ENCODE peak calls at places on chromosomes 16 and 17, in five cellular contexts. N is substantia nigra; H is CD8-positive, alpha-beta memory T cell; S is lung; T is pancreas. A is an unnamed sample.

GRCh38 chr17:50798424-50799344 is 31.4 kb upstream of the ANKRD40CL start:
- DNase-seq in H (no peak), N (no peak), S (no peak), T (no peak), A (no peak)

GRCh38 chr16:65576631-65577030 is 454.8 kb upstream of the CDH11 start:
- DNase-seq in H (no peak), S (no peak), N (no peak), T (no peak), A (peak)

GRCh38 chr17:47604268-47604927 is 45.3 kb upstream of the KPNB1 start:
- DNase-seq in S (no peak), H (no peak), N (no peak), T (no peak), A (no peak)

GRCh38 chr16:72425571-72426341 is 253.8 kb upstream of the PMFBP1 start:
- DNase-seq in H (no peak), T (no peak), S (no peak), N (peak), A (no peak)

GRCh38 chr17:12352127-12352526 is 313.6 kb upstream of the MYOCD start:
- DNase-seq in T (no peak), H (no peak), N (no peak), S (no peak), A (no peak)

GRCh38 chr17:46929413-46929812 is 6.5 kb downstream of the GOSR2 start:
- DNase-seq in S (no peak), H (no peak), T (no peak), N (no peak), A (no peak)

GRCh38 chr16:4212934-4213296 is 29.0 kb downstream of the SRL start:
- DNase-seq in H (no peak), S (no peak), N (no peak), T (no peak), A (no peak)

GRCh38 chr17:42773290-42774035 is at the start of gene VPS25:
- DNase-seq in T (peak), S (peak), H (peak), N (peak), A (peak)

GRCh38 chr17:49913226-49914095 is 55.5 kb upstream of the DLX4 start:
- DNase-seq in H (no peak), S (no peak), N (no peak), T (no peak), A (no peak)

GRCh38 chr17:38583176-38583575 is 22.6 kb downstream of the SRCIN1 start:
- DNase-seq in H (no peak), T (no peak), S (no peak), N (no peak), A (no peak)

GRCh38 chr16:4194661-4195060 is 47.2 kb downstream of the SRL start:
- DNase-seq in N (no peak), H (no peak), S (no peak), T (no peak), A (no peak)

GRCh38 chr17:35555695-35556094 is 4.9 kb downstream of the SLFN14 start:
- DNase-seq in T (no peak), S (no peak), N (no peak), H (no peak), A (no peak)

GRCh38 chr17:17871913-17872312 is 35.1 kb upstream of the SREBF1 start:
- DNase-seq in N (no peak), H (no peak), S (no peak), T (no peak), A (no peak)

GRCh38 chr16:3467920-3468319 is 24.4 kb downstream of the NAA60 start:
- DNase-seq in N (no peak), H (no peak), S (no peak), T (no peak), A (peak)

GRCh38 chr17:62888148-62888547 is 77.9 kb upstream of the TANC2 start:
- DNase-seq in T (no peak), H (no peak), N (no peak), S (no peak), A (no peak)

GRCh38 chr16:11010576-11011221 is 66.3 kb downstream of the CLEC16A start:
- DNase-seq in N (no peak), T (no peak), S (no peak), H (no peak), A (no peak)

GRCh38 chr16:11234884-11235702 is 20.9 kb downstream of the SOCS1 start:
- DNase-seq in T (no peak), H (no peak), N (no peak), S (no peak), A (no peak)

GRCh38 chr17:80886641-80887573 is 104.7 kb upstream of the CHMP6 start:
- DNase-seq in H (no peak), N (no peak), S (no peak), T (no peak), A (no peak)

GRCh38 chr17:66354981-66355380 is 52.6 kb downstream of the PRKCA start:
- DNase-seq in N (no peak), S (no peak), T (no peak), H (no peak), A (no peak)

DNA sequence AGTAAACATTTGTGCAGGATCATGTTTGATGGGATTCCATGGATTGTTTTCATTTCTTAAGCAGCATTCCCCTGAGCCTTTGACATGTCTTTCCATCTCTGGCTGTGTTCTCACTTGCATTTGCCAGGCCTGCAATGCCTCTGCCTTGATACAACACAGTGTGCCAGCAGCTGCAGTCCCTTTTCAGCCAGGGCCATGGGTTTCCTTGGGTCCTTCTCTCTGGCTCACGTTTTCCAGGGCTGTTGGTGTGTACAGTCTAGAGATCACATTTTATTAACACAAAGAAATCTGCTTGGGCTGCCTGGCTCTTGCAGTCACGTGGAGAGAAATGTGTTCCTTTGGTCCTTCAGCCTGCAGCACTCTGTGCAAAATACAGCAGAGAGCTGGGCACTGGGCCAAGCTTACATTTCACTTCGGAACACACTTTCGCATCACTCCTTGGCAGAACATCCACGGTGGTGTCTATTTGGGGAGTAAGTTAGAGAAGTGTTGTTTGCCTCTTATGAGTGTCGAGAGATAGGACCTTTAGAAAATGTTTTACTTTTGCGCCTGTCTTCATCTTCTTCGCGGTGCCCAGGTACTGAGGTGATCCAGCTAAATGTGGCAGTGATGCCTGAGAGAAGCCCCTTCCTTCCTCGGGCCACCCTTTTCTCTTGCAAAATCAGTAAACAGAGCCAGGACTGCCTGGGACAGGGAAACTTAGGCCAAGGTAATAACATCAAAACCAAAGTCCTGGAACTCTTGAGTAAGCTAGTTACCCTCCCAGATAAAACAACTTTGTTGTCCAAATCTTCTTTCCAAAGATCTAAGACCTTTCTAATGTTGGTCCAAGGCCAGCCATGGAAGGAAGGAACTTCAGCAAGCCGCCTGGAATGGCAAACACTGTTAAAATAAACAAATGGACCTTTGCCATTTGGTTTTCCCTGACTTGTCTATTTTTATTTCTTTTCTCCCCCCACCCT is 20.9 kb downstream of the HLF start:
- DNase-seq in S (peak), H (no peak), N (no peak), T (peak), A (no peak)
- H3K27ac ChIP-seq in S (peak), H (no peak), N (peak), T (no peak), A (no peak)

DNA sequence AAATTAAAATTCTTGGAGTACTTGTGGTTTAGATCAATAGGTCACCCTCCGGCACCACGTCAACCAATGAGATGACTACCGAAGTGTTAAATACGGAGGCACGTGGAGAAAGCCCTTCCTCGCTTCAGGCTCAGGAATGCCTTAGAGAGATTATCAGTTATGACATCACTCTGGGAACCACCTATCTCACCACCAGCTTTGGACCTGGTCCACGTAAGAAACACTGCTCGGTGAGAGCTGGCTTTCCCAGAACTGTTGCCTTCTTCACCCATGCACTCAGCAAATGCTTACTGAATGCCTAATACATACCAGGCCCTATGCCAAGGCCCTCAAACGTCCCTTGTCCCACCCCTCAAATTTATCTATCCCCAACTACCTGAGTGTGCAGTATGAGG is 71.3 kb downstream of the SMG6 start:
- DNase-seq in S (no peak), N (no peak), T (no peak), H (no peak), A (no peak)
- H3K27ac ChIP-seq in S (no peak), N (no peak), T (no peak), H (no peak), A (no peak)

GRCh38 chr16:57606847-57607501 is 21.5 kb upstream of the ADGRG1 start:
- DNase-seq in S (no peak), H (no peak), T (peak), N (no peak), A (no peak)

GRCh38 chr16:57610611-57611010 is 17.8 kb upstream of the ADGRG1 start:
- DNase-seq in H (no peak), S (no peak), T (peak), N (no peak), A (no peak)

GRCh38 chr16:57607676-57608461 is 20.6 kb upstream of the ADGRG1 start:
- DNase-seq in S (no peak), H (no peak), N (no peak), T (peak), A (no peak)

GRCh38 chr16:57609541-57610401 is 18.7 kb upstream of the ADGRG1 start:
- DNase-seq in T (peak), N (no peak), S (no peak), H (peak), A (peak)

DNA sequence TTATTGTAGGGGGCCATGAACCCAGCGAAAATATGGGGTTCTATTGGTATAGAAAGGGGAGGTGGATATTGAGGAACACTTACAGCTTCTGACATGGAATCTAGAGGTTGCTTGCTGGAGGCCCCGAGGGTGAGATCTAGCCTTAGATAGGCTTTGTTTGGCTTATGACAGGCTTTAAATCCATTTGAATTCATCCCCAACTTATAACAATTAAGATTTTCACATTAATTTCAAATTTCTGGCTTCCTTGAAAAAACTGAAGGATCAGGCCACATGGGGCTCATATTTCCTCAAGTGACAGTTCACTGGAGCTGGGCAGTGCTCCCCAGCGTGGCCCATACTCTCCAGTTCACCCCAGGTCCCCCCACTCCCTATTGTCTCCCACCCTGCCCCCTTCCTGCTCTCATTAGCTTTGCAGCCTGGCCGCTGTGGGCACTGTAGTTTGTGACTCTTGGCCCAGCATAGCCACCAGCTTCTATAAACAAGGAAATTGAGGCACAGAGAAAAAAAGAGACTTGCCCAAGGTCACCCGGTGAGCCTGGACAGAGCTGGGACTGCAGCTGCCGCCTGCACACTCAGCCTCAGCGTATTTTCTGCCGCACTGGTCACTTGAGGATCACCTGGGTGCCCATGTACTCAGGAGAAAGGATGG is 19.8 kb upstream of the ADGRG1 start:
- DNase-seq in S (no peak), H (no peak), T (peak), N (no peak), A (no peak)
- H3K27ac ChIP-seq in S (no peak), H (no peak), T (peak), N (no peak), A (no peak)

GRCh38 chr16:8572063-8572918 is 18.0 kb downstream of the TMEM114 start:
- DNase-seq in H (no peak), S (no peak), T (no peak), N (no peak), A (no peak)

GRCh38 chr16:8576141-8577004 is 13.9 kb downstream of the TMEM114 start:
- DNase-seq in H (no peak), S (no peak), T (no peak), N (no peak), A (no peak)

GRCh38 chr16:8577678-8578304 is 12.5 kb downstream of the TMEM114 start:
- DNase-seq in T (no peak), N (no peak), H (no peak), S (no peak), A (no peak)

GRCh38 chr16:8572919-8573724 is 17.2 kb downstream of the TMEM114 start:
- DNase-seq in T (no peak), S (no peak), N (no peak), H (no peak), A (peak)

DNA sequence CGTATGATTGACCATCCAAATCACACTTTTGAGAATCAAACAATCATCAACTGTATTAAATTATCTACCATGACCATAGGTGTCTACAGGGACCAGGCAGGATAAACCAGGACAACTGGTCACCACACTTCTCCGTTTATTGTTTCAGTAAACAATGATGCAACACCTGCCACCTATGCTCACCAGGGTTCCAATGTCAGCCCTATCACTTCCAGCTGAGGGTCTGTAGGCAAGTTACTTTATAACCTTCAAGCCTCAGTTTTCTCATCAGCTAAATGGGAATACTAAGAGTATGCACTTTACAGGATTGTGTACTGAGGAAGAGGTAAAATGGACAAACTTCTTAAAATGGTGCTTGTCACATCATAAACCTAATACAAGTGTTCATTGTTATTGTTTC is 14.9 kb downstream of the TMEM114 start:
- DNase-seq in T (no peak), H (no peak), S (no peak), N (no peak), A (no peak)
- H3K27ac ChIP-seq in T (no peak), H (no peak), S (no peak), N (no peak), A (no peak)

DNA sequence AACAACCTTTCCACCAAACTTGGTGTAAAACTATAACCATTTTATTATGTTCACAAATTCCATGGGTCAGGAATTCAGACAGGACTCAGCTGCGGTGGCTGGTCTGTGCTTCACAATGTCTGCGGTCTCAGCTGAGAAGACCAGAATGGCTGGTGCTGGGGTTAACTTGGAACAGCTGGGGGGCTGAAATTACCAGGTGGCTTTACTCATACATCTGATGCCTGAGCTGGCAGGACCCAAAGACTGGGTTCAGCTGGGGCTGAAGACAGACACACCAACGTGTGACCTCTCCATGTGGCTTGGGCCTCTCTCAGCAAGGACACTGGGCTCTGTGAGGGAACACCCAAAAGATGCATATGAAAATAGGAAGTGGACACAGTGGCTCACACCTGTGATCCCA is 5.7 kb upstream of the HID1 start:
- DNase-seq in H (no peak), N (no peak), T (no peak), S (no peak), A (no peak)
- H3K27ac ChIP-seq in H (no peak), N (no peak), T (no peak), S (no peak), A (no peak)

GRCh38 chr16:85311741-85312140 is 199.5 kb upstream of the CIBAR2 start:
- DNase-seq in S (no peak), T (no peak), H (no peak), N (no peak), A (no peak)

GRCh38 chr16:85314633-85315032 is 202.4 kb upstream of the CIBAR2 start:
- DNase-seq in T (no peak), H (no peak), N (no peak), S (no peak), A (peak)

GRCh38 chr16:85312174-85312573 is 199.9 kb upstream of the CIBAR2 start:
- DNase-seq in H (no peak), T (no peak), N (no peak), S (no peak), A (no peak)

GRCh38 chr16:85313541-85314208 is 201.4 kb upstream of the CIBAR2 start:
- DNase-seq in T (no peak), S (no peak), H (no peak), N (no peak), A (peak)

DNA sequence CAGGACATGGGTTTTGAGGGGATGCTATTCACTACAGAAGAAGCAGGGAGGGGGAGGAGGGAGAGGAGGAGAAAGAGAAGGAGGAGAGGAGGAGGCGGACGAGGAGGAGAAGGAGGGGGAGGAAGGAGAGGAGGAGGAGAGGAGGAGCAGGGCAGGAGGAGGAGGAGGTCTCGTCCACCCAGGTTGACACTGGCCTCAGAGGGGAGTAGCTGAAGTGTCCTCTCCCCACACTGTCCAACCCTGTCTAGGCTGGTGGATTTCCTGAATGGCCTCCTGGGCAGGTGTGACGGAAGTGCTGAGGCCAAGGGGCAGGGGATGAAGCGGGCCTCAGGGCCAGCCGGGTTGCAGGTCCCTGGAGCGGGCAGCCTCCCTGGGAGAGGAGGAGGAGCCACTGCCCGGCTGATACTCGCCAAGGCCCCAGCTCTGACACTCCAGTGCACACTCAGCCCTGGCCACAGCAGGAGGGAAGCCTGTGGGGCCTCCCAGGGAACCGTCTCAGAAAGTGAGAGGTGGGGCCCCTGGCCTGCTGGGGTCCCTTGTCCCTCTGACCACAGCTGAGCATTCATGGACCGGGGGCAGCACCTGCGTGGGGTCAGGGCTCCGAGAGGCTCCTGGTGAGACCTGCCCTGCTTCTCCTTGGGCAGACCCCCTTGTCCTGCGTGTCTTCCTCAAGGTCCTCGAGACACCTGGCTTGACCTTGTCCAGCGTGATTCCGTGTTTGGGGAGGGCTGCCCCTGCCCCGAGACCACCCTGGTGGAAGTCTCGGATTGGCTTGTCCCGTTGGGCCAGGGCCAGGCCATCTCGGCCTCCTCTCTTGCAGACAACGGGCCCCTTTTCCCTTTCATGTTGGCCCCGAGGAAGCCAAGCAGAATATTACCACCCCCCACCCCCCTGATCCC is 200.6 kb upstream of the CIBAR2 start:
- DNase-seq in N (no peak), T (no peak), S (no peak), H (no peak), A (peak)
- H3K27ac ChIP-seq in N (peak), T (no peak), S (no peak), H (no peak), A (no peak)

A was measured in OCI-LY7.